ENCODE peak calls at places on chromosomes 11 and 22, in six cellular contexts. V, G, I, H, X and L are unnamed samples.

GRCh38 chr11:33160147-33160546 is 1.1 kb downstream of the CSTF3 start:
- DNase-seq in V (peak), X (peak), G (no peak), I (no peak), H (no peak), L (no peak)

GRCh38 chr11:63551889-63552266 is 11.3 kb downstream of the PLAAT2 start:
- DNase-seq in I (no peak), V (no peak), X (no peak), H (no peak), G (no peak), L (no peak)

GRCh38 chr11:109733245-109733644 is 311.3 kb downstream of the C11orf87 start:
- DNase-seq in G (no peak), V (no peak), I (no peak), X (no peak), H (no peak), L (no peak)

GRCh38 chr22:23400286-23400981 is 179.7 kb downstream of the IGLL1 start:
- DNase-seq in G (no peak), H (no peak), X (no peak), V (no peak), I (no peak), L (peak)

GRCh38 chr11:95704865-95705264 is 84.7 kb downstream of the FAM76B start:
- DNase-seq in I (peak), V (no peak), G (no peak), X (no peak), H (peak), L (no peak)

GRCh38 chr22:19706661-19707151 is 7.6 kb upstream of the SEPTIN5 start:
- DNase-seq in H (no peak), X (no peak), I (no peak), G (no peak), V (no peak), L (peak)

GRCh38 chr11:125199915-125200314 is 35.4 kb downstream of the PKNOX2 start:
- DNase-seq in I (no peak), X (no peak), V (no peak), G (no peak), H (no peak), L (no peak)

GRCh38 chr22:25896098-25896497 is 154.1 kb downstream of the MYO18B start:
- DNase-seq in V (no peak), X (no peak), H (no peak), I (no peak), G (no peak), L (no peak)

GRCh38 chr11:134958336-134958640 is 546.2 kb upstream of the B3GAT1 start:
- DNase-seq in G (no peak), X (no peak), V (no peak), H (no peak), I (no peak), L (no peak)

GRCh38 chr11:127002669-127003259 is 2.2 kb upstream of the KIRREL3 start:
- DNase-seq in G (no peak), V (no peak), H (no peak), I (no peak), X (no peak), L (no peak)

GRCh38 chr11:45806937-45807791 is 2.2 kb downstream of the SLC35C1 start:
- DNase-seq in H (no peak), V (no peak), G (no peak), I (no peak), X (no peak), L (no peak)

GRCh38 chr11:2768471-2769408 is 68.9 kb upstream of the KCNQ1OT1 start:
- DNase-seq in X (peak), H (no peak), V (no peak), G (no peak), I (no peak), L (peak)

GRCh38 chr11:119529063-119529845 is 106.3 kb upstream of the THY1 start:
- DNase-seq in I (no peak), V (no peak), H (no peak), X (no peak), G (no peak), L (peak)

GRCh38 chr11:130514316-130514715 is 65.9 kb downstream of the ADAMTS15 start:
- DNase-seq in I (no peak), V (no peak), X (no peak), G (no peak), H (no peak), L (no peak)

GRCh38 chr11:70158201-70158600 is 44.9 kb upstream of the FADD start:
- DNase-seq in I (no peak), X (no peak), V (no peak), G (no peak), H (no peak), L (no peak)

GRCh38 chr11:118666331-118666730 is 13.1 kb downstream of the TREH start:
- DNase-seq in I (no peak), V (no peak), G (no peak), H (no peak), X (no peak), L (peak)

GRCh38 chr11:62547691-62548281 is 1.2 kb upstream of the AHNAK start:
- DNase-seq in X (no peak), V (no peak), H (no peak), G (peak), I (no peak), L (no peak)

GRCh38 chr11:58316142-58316541 is 42.7 kb downstream of the OR5B17 start:
- DNase-seq in H (no peak), I (no peak), V (no peak), X (no peak), G (no peak), L (no peak)

GRCh38 chr11:77819921-77820564 is 479 bp downstream of the RSF1 start:
- DNase-seq in X (no peak), H (peak), V (peak), G (peak), I (peak), L (peak)

GRCh38 chr11:2781413-2782274 is 81.8 kb upstream of the KCNQ1OT1 start:
- DNase-seq in X (no peak), I (no peak), H (no peak), G (peak), V (no peak), L (peak)

GRCh38 chr22:36790648-36791047 is 14.7 kb upstream of the IFT27 start:
- DNase-seq in V (no peak), X (no peak), G (no peak), I (no peak), H (no peak), L (no peak)

GRCh38 chr11:25453471-25453870 is 878.5 kb upstream of the ANO3 start:
- DNase-seq in I (no peak), H (no peak), X (no peak), G (no peak), V (no peak), L (no peak)

GRCh38 chr22:20058989-20059770 is 20.9 kb upstream of the DGCR8 start:
- DNase-seq in G (no peak), V (no peak), X (no peak), H (no peak), I (no peak), L (no peak)

GRCh38 chr11:13776134-13776815 is 107.8 kb downstream of the FAR1 start:
- DNase-seq in H (peak), G (no peak), V (peak), X (no peak), I (peak), L (no peak)

GRCh38 chr11:119300198-119300964 is 16.5 kb downstream of the MCAM start:
- DNase-seq in H (no peak), G (no peak), V (no peak), X (no peak), I (no peak), L (no peak)

GRCh38 chr11:76067099-76067498 is 139.2 kb downstream of the WNT11 start:
- DNase-seq in H (no peak), G (no peak), V (no peak), I (no peak), X (no peak), L (no peak)

GRCh38 chr11:96424693-96425092 is 34.9 kb downstream of the JRKL start:
- DNase-seq in G (no peak), V (no peak), H (no peak), I (no peak), X (peak), L (no peak)

GRCh38 chr11:66247801-66248200 is 20.6 kb upstream of the RAB1B start:
- DNase-seq in I (no peak), G (no peak), V (no peak), H (no peak), X (no peak), L (no peak)

GRCh38 chr11:77497368-77497767 is 23.5 kb upstream of the PAK1 start:
- DNase-seq in I (no peak), X (no peak), V (no peak), G (no peak), H (no peak), L (no peak)

GRCh38 chr11:47188262-47188661 is 2.0 kb upstream of the PACSIN3 start:
- DNase-seq in H (no peak), V (no peak), G (no peak), X (no peak), I (no peak), L (no peak)

GRCh38 chr11:64916040-64916847 is 765 bp downstream of the ATG2A start:
- DNase-seq in V (peak), X (no peak), I (no peak), G (peak), H (no peak), L (peak)